ENCODE peak calls at places on chromosome 7, in seven cellular contexts. One of them, this sample, is unnamed.

GRCh38 chr7:79268730-79269129 is 184.7 kb downstream of the MAGI2 start:
- DNase-seq in kidney: no peak
- DNase-seq in NCI-H1048: no peak
- DNase-seq in GM12892: no peak
- DNase-seq in mucosa of gallbladder: no peak
- DNase-seq in NCI-H82: no peak
- DNase-seq in AG10803: no peak
- DNase-seq in this sample: no peak

GRCh38 chr7:12685550-12685949 is 1.9 kb upstream of the ARL4A start:
- DNase-seq in kidney: no peak
- DNase-seq in NCI-H1048: no peak
- DNase-seq in GM12892: no peak
- DNase-seq in mucosa of gallbladder: peak
- DNase-seq in NCI-H82: peak
- DNase-seq in AG10803: peak
- DNase-seq in this sample: peak

GRCh38 chr7:74068378-74069085 is 15.1 kb upstream of the LIMK1 start:
- DNase-seq in kidney: peak
- DNase-seq in NCI-H1048: no peak
- DNase-seq in GM12892: no peak
- DNase-seq in mucosa of gallbladder: no peak
- DNase-seq in NCI-H82: no peak
- DNase-seq in AG10803: no peak
- DNase-seq in this sample: no peak

GRCh38 chr7:96720843-96721242 is 11.2 kb upstream of the SEM1 start:
- DNase-seq in kidney: no peak
- DNase-seq in NCI-H1048: no peak
- DNase-seq in GM12892: no peak
- DNase-seq in mucosa of gallbladder: no peak
- DNase-seq in NCI-H82: no peak
- DNase-seq in AG10803: peak
- DNase-seq in this sample: no peak

GRCh38 chr7:155999631-156000489 is 187.6 kb upstream of the SHH start:
- DNase-seq in kidney: peak
- DNase-seq in NCI-H1048: no peak
- DNase-seq in GM12892: no peak
- DNase-seq in mucosa of gallbladder: no peak
- DNase-seq in NCI-H82: no peak
- DNase-seq in AG10803: no peak
- DNase-seq in this sample: no peak

GRCh38 chr7:41187322-41187721 is 515.6 kb downstream of the INHBA start:
- DNase-seq in kidney: no peak
- DNase-seq in NCI-H1048: no peak
- DNase-seq in GM12892: no peak
- DNase-seq in mucosa of gallbladder: no peak
- DNase-seq in NCI-H82: no peak
- DNase-seq in AG10803: no peak
- DNase-seq in this sample: no peak

GRCh38 chr7:46004965-46005364 is 83.9 kb upstream of the IGFBP3 start:
- DNase-seq in kidney: no peak
- DNase-seq in NCI-H1048: no peak
- DNase-seq in GM12892: no peak
- DNase-seq in mucosa of gallbladder: no peak
- DNase-seq in NCI-H82: no peak
- DNase-seq in AG10803: no peak
- DNase-seq in this sample: no peak

GRCh38 chr7:435518-436366 is 83.9 kb downstream of the PDGFA start:
- DNase-seq in kidney: no peak
- DNase-seq in NCI-H1048: no peak
- DNase-seq in GM12892: no peak
- DNase-seq in mucosa of gallbladder: peak
- DNase-seq in NCI-H82: no peak
- DNase-seq in AG10803: peak
- DNase-seq in this sample: no peak

GRCh38 chr7:84904561-84904960 is 282.3 kb downstream of the SEMA3D start:
- DNase-seq in kidney: no peak
- DNase-seq in NCI-H1048: no peak
- DNase-seq in GM12892: no peak
- DNase-seq in mucosa of gallbladder: no peak
- DNase-seq in NCI-H82: no peak
- DNase-seq in AG10803: no peak
- DNase-seq in this sample: no peak

GRCh38 chr7:81415181-81415580 is 354.7 kb downstream of the HGF start:
- DNase-seq in kidney: no peak
- DNase-seq in NCI-H1048: no peak
- DNase-seq in GM12892: no peak
- DNase-seq in mucosa of gallbladder: no peak
- DNase-seq in NCI-H82: no peak
- DNase-seq in AG10803: peak
- DNase-seq in this sample: no peak

GRCh38 chr7:152925412-152926147 is 166.0 kb downstream of the ACTR3B start:
- DNase-seq in kidney: no peak
- DNase-seq in NCI-H1048: no peak
- DNase-seq in GM12892: no peak
- DNase-seq in mucosa of gallbladder: no peak
- DNase-seq in NCI-H82: peak
- DNase-seq in AG10803: no peak
- DNase-seq in this sample: no peak

GRCh38 chr7:140126435-140127034 is 50.2 kb downstream of the KDM7A start:
- DNase-seq in kidney: no peak
- DNase-seq in NCI-H1048: no peak
- DNase-seq in GM12892: no peak
- DNase-seq in mucosa of gallbladder: no peak
- DNase-seq in NCI-H82: no peak
- DNase-seq in AG10803: no peak
- DNase-seq in this sample: no peak

GRCh38 chr7:43196379-43196778 is 83.9 kb downstream of the HECW1 start:
- DNase-seq in kidney: peak
- DNase-seq in NCI-H1048: no peak
- DNase-seq in GM12892: no peak
- DNase-seq in mucosa of gallbladder: no peak
- DNase-seq in NCI-H82: no peak
- DNase-seq in AG10803: peak
- DNase-seq in this sample: no peak

GRCh38 chr7:141649865-141650499 is 52.0 kb downstream of the DENND11 start:
- DNase-seq in kidney: peak
- DNase-seq in NCI-H1048: peak
- DNase-seq in GM12892: no peak
- DNase-seq in mucosa of gallbladder: peak
- DNase-seq in NCI-H82: peak
- DNase-seq in AG10803: peak
- DNase-seq in this sample: no peak

GRCh38 chr7:50867048-50867383 is 84.3 kb upstream of the GRB10 start:
- DNase-seq in kidney: no peak
- DNase-seq in NCI-H1048: no peak
- DNase-seq in GM12892: no peak
- DNase-seq in mucosa of gallbladder: no peak
- DNase-seq in NCI-H82: no peak
- DNase-seq in AG10803: no peak
- DNase-seq in this sample: no peak

GRCh38 chr7:122605929-122606328 is 93.0 kb downstream of the RNF133 start:
- DNase-seq in kidney: no peak
- DNase-seq in NCI-H1048: no peak
- DNase-seq in GM12892: no peak
- DNase-seq in mucosa of gallbladder: no peak
- DNase-seq in NCI-H82: no peak
- DNase-seq in AG10803: no peak
- DNase-seq in this sample: no peak

GRCh38 chr7:104804696-104805095 is 209.3 kb upstream of the KMT2E start:
- DNase-seq in kidney: no peak
- DNase-seq in NCI-H1048: no peak
- DNase-seq in GM12892: no peak
- DNase-seq in mucosa of gallbladder: no peak
- DNase-seq in NCI-H82: no peak
- DNase-seq in AG10803: no peak
- DNase-seq in this sample: no peak

GRCh38 chr7:93364806-93365205 is 132.6 kb downstream of the VPS50 start:
- DNase-seq in kidney: no peak
- DNase-seq in NCI-H1048: no peak
- DNase-seq in GM12892: no peak
- DNase-seq in mucosa of gallbladder: no peak
- DNase-seq in NCI-H82: no peak
- DNase-seq in AG10803: no peak
- DNase-seq in this sample: no peak

GRCh38 chr7:95620631-95621030 is 24.3 kb upstream of the PDK4 start:
- DNase-seq in kidney: no peak
- DNase-seq in NCI-H1048: no peak
- DNase-seq in GM12892: no peak
- DNase-seq in mucosa of gallbladder: no peak
- DNase-seq in NCI-H82: no peak
- DNase-seq in AG10803: no peak
- DNase-seq in this sample: no peak

GRCh38 chr7:148697256-148697841 is 1.4 kb upstream of the CUL1 start:
- DNase-seq in kidney: no peak
- DNase-seq in NCI-H1048: no peak
- DNase-seq in GM12892: no peak
- DNase-seq in mucosa of gallbladder: peak
- DNase-seq in NCI-H82: peak
- DNase-seq in AG10803: peak
- DNase-seq in this sample: peak

GRCh38 chr7:117068511-117069155 is 115.3 kb downstream of the ST7 start:
- DNase-seq in kidney: no peak
- DNase-seq in NCI-H1048: no peak
- DNase-seq in GM12892: no peak
- DNase-seq in mucosa of gallbladder: no peak
- DNase-seq in NCI-H82: no peak
- DNase-seq in AG10803: no peak
- DNase-seq in this sample: no peak

GRCh38 chr7:74480861-74481417 is 27.2 kb downstream of the GTF2IRD1 start:
- DNase-seq in kidney: peak
- DNase-seq in NCI-H1048: no peak
- DNase-seq in GM12892: no peak
- DNase-seq in mucosa of gallbladder: peak
- DNase-seq in NCI-H82: peak
- DNase-seq in AG10803: peak
- DNase-seq in this sample: no peak

GRCh38 chr7:7569113-7569527 is 2.4 kb downstream of the MIOS start:
- DNase-seq in kidney: no peak
- DNase-seq in NCI-H1048: no peak
- DNase-seq in GM12892: no peak
- DNase-seq in mucosa of gallbladder: no peak
- DNase-seq in NCI-H82: peak
- DNase-seq in AG10803: no peak
- DNase-seq in this sample: no peak

This sample was measured in T-helper 9 cell.